ENCODE peak calls at places on chromosome 14, in six cellular contexts. W is Calu3, L is right atrium auricular region, J is NB4, C is omental fat pad, B is CD14-positive monocyte. T is an unnamed sample.

GRCh38 chr14:104130974-104131651 is 7.3 kb upstream of the KIF26A start:
- DNase-seq in W (peak; percentile 66), L (no peak), J (peak; percentile 55), C (no peak), B (no peak), T (no peak)

GRCh38 chr14:75448209-75448608 is 20.4 kb downstream of the JDP2 start:
- DNase-seq in W (no peak), L (no peak), J (peak; percentile 55), C (no peak), B (no peak), T (no peak)

GRCh38 chr14:71659165-71659564 is 273.1 kb upstream of the RGS6 start:
- DNase-seq in W (peak; percentile 2), L (no peak), J (no peak), C (no peak), B (no peak), T (no peak)

GRCh38 chr14:34699873-34700621 is 14.3 kb downstream of the CFL2 start:
- DNase-seq in W (no peak), L (no peak), J (no peak), C (no peak), B (no peak), T (no peak)

GRCh38 chr14:72104011-72104613 is 171.9 kb downstream of the RGS6 start:
- DNase-seq in W (peak; percentile 44), L (no peak), J (peak; percentile 33), C (no peak), B (no peak), T (no peak)

GRCh38 chr14:49940805-49941421 is 48.0 kb downstream of the ARF6 start:
- DNase-seq in W (no peak), L (no peak), J (no peak), C (no peak), B (no peak), T (no peak)

GRCh38 chr14:23052182-23052623 is 5.1 kb downstream of the CDH24 start:
- DNase-seq in W (no peak), L (no peak), J (no peak), C (no peak), B (no peak), T (no peak)

GRCh38 chr14:103031956-103032355 is 25.4 kb downstream of the CDC42BPB start:
- DNase-seq in W (peak; percentile 71), L (no peak), J (no peak), C (no peak), B (peak; percentile 16), T (no peak)

GRCh38 chr14:60648934-60649814 is at the start of gene SIX1:
- DNase-seq in W (peak; percentile 86), L (no peak), J (peak; percentile 85), C (no peak), B (no peak), T (peak; percentile 98)

GRCh38 chr14:66495214-66496098 is 9.3 kb downstream of the CCDC196 start:
- DNase-seq in W (peak; percentile 26), L (peak; percentile 62), J (peak; percentile 80), C (no peak), B (no peak), T (no peak)

GRCh38 chr14:69094481-69094880 is 58.4 kb downstream of the DCAF5 start:
- DNase-seq in W (no peak), L (no peak), J (no peak), C (no peak), B (no peak), T (no peak)

GRCh38 chr14:70885343-70886014 is 21.8 kb upstream of the PCNX1 start:
- DNase-seq in W (no peak), L (no peak), J (peak; percentile 23), C (no peak), B (no peak), T (no peak)

DNA sequence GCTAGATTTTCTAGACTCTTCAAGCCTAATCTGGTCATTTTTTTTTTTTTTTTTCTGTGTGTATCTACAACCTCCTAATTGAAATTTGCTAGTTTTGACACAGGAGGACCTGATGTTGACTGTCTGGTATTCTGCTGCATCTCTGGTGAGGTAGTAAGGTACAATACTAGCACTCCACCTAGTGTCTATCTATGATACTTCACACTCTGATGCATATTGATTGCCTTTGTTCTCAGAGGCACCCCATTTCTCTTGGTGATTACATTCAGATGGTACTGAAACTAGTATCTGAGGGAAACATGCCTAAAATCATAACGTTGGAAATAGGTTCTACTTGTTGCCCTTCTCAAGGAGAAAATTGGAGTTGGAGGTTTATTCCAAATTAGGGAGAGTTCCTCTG is 930.5 kb upstream of the NOVA1 start:
- DNase-seq in W (no peak), L (no peak), J (peak; percentile 43), C (no peak), B (no peak), T (no peak)
- TF ChIP-seq CTCF in W (no peak), L (no peak), J (peak; percentile 39), C (no peak), B (no peak), T (peak; percentile 69)

GRCh38 chr14:89037065-89037464 is 212.6 kb downstream of the TTC8 start:
- DNase-seq in W (no peak), L (no peak), J (no peak), C (no peak), B (no peak), T (no peak)
- TF ChIP-seq CTCF in W (no peak), L (no peak), J (no peak), C (no peak), B (no peak), T (no peak)

GRCh38 chr14:92556255-92556741 is 42.7 kb downstream of the RIN3 start:
- DNase-seq in W (no peak), L (no peak), J (no peak), C (no peak), B (no peak), T (no peak)

GRCh38 chr14:92555440-92556111 is 42.0 kb downstream of the RIN3 start:
- DNase-seq in W (no peak), L (no peak), J (no peak), C (no peak), B (no peak), T (no peak)

GRCh38 chr14:92551066-92551841 is 37.7 kb downstream of the RIN3 start:
- DNase-seq in W (no peak), L (no peak), J (peak; percentile 48), C (no peak), B (no peak), T (no peak)

GRCh38 chr14:92552066-92552465 is 38.5 kb downstream of the RIN3 start:
- DNase-seq in W (no peak), L (no peak), J (no peak), C (no peak), B (no peak), T (no peak)

GRCh38 chr14:92553456-92553855 is 39.9 kb downstream of the RIN3 start:
- DNase-seq in W (no peak), L (no peak), J (peak; percentile 41), C (no peak), B (no peak), T (no peak)
- TF ChIP-seq CTCF in W (no peak), L (no peak), J (peak; percentile 10), C (no peak), B (no peak), T (peak; percentile 27)

DNA sequence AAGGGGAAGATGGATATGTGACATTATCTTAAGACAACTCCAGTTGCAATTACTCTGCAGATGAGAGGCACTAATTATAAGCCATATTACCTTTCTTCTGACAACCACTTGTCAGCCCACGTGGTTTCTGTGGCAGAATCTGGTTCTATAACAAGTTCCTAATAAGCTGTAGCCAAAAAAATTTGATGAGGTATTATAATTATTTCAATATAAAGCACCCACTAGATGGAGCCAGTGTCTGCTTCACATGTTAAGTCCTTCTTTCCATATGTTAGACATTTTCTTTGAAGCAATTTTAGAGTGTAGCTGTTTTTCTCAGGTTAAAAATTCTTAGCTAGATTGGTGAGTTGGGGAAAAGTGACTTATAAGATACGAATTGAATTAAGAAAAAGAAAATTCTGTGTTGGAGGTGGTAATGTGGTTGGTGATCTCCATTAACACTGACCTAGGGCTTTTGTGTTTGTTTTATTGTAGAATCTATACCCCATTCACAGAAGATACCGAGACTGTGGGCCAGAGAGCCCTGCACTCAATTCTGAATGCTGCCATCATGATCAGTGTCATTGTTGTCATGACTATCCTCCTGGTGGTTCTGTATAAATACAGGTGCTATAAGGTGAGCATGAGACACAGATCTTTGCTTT is 36.9 kb downstream of the PSEN1 start:
- DNase-seq in W (no peak), L (no peak), J (peak; percentile 59), C (no peak), B (no peak), T (no peak)
- TF ChIP-seq CTCF in W (peak; percentile 6), L (peak; percentile 35), J (peak; percentile 6), C (no peak), B (peak; percentile 40), T (peak; percentile 73)

DNA sequence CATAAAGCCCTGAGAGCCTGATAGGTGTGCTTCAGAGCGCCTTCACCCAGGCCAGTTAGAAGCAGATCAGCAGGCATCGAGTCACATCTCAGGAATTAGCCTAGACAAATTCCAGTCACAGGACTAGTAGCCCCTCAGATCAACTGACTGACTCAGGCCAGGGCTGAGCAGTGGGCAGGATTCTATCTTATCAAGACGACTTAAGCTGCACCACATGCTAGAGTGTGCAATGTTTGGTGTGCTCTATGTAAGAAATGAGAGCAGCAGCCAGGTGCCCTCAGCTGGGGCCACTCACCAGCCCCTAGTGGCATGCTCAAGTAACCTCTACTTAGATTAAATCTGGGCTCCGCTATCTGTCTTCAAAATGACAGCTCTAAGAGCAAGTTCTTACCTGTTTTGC is 19.7 kb upstream of the NGB start:
- DNase-seq in W (no peak), L (no peak), J (no peak), C (no peak), B (no peak), T (no peak)
- TF ChIP-seq CTCF in W (no peak), L (no peak), J (no peak), C (no peak), B (no peak), T (no peak)

DNA sequence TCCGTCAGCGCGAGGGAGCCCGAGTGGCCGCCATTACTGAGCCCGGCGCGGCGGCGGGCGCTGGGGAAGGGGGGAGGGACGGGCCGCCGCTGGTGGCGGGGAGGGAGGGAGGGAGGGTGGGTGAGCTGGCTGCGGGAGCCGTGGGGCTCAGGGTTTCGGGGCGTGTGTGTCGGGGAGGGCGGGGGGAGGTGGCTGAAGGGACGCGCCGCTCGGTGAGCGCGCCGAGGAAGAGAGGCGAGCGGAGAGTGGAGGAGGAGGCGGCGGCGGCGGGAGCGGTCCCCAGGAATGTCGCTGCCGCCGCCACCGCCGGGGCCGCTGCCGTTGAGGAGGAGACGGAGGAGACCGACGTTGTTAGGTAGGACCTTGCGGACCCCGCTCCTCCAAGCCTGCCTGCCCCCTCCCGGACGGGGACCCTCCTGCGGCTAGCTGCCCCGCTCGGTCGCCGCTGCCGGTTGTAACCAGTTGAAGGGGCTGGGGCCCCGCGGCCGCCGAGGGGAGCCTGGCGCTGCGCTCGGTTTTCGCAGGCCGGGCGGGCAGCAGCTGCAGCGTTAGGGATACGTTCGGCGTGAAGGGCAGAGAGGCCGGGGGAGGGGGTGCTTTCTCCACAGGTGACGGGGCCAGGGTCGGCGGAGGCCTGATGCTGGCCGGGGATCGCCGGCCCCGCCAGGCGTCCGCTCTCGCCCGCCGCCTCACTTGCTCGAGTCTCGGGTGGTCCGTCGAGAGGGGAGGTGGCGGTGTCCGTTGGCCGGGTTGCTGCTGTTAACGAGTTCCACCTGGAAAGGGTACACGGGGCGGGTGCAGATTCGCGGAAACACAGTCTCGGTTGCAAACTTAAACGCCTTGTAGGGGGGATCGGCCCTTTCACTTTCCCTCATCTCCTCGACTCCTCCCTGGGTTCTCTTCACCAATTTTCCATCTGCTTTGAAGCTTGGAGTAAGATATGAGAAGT is at the start of gene ARHGAP5:
- DNase-seq in W (peak; percentile 56), L (peak; percentile 64), J (peak; percentile 37), C (no peak), B (peak; percentile 48), T (peak; percentile 89)
- TF ChIP-seq CTCF in W (no peak), L (no peak), J (no peak), C (no peak), B (no peak), T (peak; percentile 34)

GRCh38 chr14:93975791-93976476 is 436 bp downstream of the ASB2 start:
- DNase-seq in W (no peak), L (no peak), J (no peak), C (no peak), B (no peak), T (no peak)
- TF ChIP-seq CTCF in W (no peak), L (no peak), J (no peak), C (no peak), B (no peak), T (no peak)

T was measured in osteocyte.